ENCODE peak calls at places on chromosomes 7 and 10, in six cellular contexts. X, J, P, L, R and C are unnamed samples.

GRCh38 chr10:48418189-48418588 is 111.7 kb downstream of the MAPK8 start:
- DNase-seq in X (no peak), J (no peak), P (no peak), L (no peak), R (peak; percentile 50), C (peak; percentile 29)

GRCh38 chr7:2864204-2864985 is 20.3 kb upstream of the GNA12 start:
- DNase-seq in X (no peak), J (no peak), P (no peak), L (no peak), R (no peak), C (no peak)

GRCh38 chr7:48109848-48110663 is 21.0 kb downstream of the UPP1 start:
- DNase-seq in X (no peak), J (no peak), P (peak; percentile 71), L (peak; percentile 31), R (peak; percentile 78), C (peak; percentile 81)

GRCh38 chr10:100838986-100839385 is 73.8 kb upstream of the SLF2 start:
- DNase-seq in X (no peak), J (no peak), P (no peak), L (no peak), R (no peak), C (no peak)

GRCh38 chr10:29050081-29050480 is 238.8 kb upstream of the LYZL1 start:
- DNase-seq in X (no peak), J (no peak), P (no peak), L (no peak), R (no peak), C (no peak)

GRCh38 chr7:20561466-20561865 is 54.0 kb upstream of the ABCB5 start:
- DNase-seq in X (no peak), J (no peak), P (no peak), L (no peak), R (no peak), C (no peak)

GRCh38 chr10:96319754-96320514 is 15.7 kb downstream of the DNTT start:
- DNase-seq in X (no peak), J (no peak), P (no peak), L (no peak), R (no peak), C (peak; percentile 21)

GRCh38 chr10:78560393-78560688 is 508.4 kb upstream of the ZMIZ1 start:
- DNase-seq in X (no peak), J (no peak), P (no peak), L (no peak), R (no peak), C (no peak)

GRCh38 chr7:111076205-111076604 is 14.7 kb upstream of the LRRN3 start:
- DNase-seq in X (no peak), J (peak; percentile 36), P (no peak), L (peak; percentile 40), R (no peak), C (no peak)

GRCh38 chr10:74786126-74786525 is 40.3 kb upstream of the KAT6B start:
- DNase-seq in X (no peak), J (no peak), P (no peak), L (no peak), R (no peak), C (no peak)

GRCh38 chr7:23471090-23471859 is 984 bp upstream of the IGF2BP3 start:
- DNase-seq in X (no peak), J (no peak), P (peak; percentile 75), L (peak; percentile 53), R (peak; percentile 94), C (peak; percentile 97)

GRCh38 chr7:47610506-47611044 is 28.7 kb upstream of the TNS3 start:
- DNase-seq in X (peak; percentile 58), J (no peak), P (no peak), L (peak; percentile 50), R (no peak), C (no peak)

GRCh38 chr10:72275351-72276012 is 1.8 kb downstream of the DDIT4 start:
- DNase-seq in X (no peak), J (no peak), P (no peak), L (no peak), R (peak; percentile 75), C (peak; percentile 83)

GRCh38 chr10:43968076-43968475 is 319.4 kb upstream of the ZNF32 start:
- DNase-seq in X (no peak), J (no peak), P (no peak), L (no peak), R (no peak), C (no peak)

GRCh38 chr10:72796042-72796441 is 97.5 kb upstream of the OIT3 start:
- DNase-seq in X (no peak), J (no peak), P (no peak), L (no peak), R (no peak), C (no peak)

GRCh38 chr10:31778627-31779026 is 150.0 kb downstream of the ARHGAP12 start:
- DNase-seq in X (no peak), J (no peak), P (no peak), L (peak; percentile 19), R (no peak), C (no peak)